ENCODE peak calls at places on chromosomes 7 and 10, in six cellular contexts. G, S, Q, U, Y and J are unnamed samples.

GRCh38 chr10:72218329-72218728 is 2.3 kb upstream of the ASCC1 start:
- DNase-seq in G (no peak), S (no peak), Q (no peak), U (no peak), Y (no peak), J (no peak)

GRCh38 chr7:69723663-69724062 is 125.4 kb downstream of the AUTS2 start:
- DNase-seq in G (no peak), S (no peak), Q (no peak), U (no peak), Y (no peak), J (no peak)

GRCh38 chr7:13990319-13990983 is 985 bp upstream of the ETV1 start:
- DNase-seq in G (peak), S (peak), Q (no peak), U (peak), Y (no peak), J (no peak)

GRCh38 chr10:118867768-118868167 is 113.0 kb upstream of the CACUL1 start:
- DNase-seq in G (no peak), S (no peak), Q (no peak), U (no peak), Y (no peak), J (no peak)

GRCh38 chr10:132939957-132940790 is 2.2 kb downstream of the CFAP46 start:
- DNase-seq in G (no peak), S (peak), Q (peak), U (peak), Y (peak), J (no peak)

GRCh38 chr7:149822353-149822943 is 15.7 kb upstream of the ZNF862 start:
- DNase-seq in G (no peak), S (no peak), Q (no peak), U (no peak), Y (no peak), J (no peak)

GRCh38 chr7:129951076-129952011 is 1.4 kb downstream of the UBE2H start:
- DNase-seq in G (peak), S (no peak), Q (no peak), U (peak), Y (peak), J (no peak)

GRCh38 chr7:110941385-110941784 is 149.5 kb upstream of the LRRN3 start:
- DNase-seq in G (no peak), S (no peak), Q (no peak), U (no peak), Y (no peak), J (no peak)

GRCh38 chr10:98425511-98426352 is 10.8 kb upstream of the PYROXD2 start:
- DNase-seq in G (peak), S (peak), Q (peak), U (peak), Y (no peak), J (no peak)

GRCh38 chr7:67392596-67393438 is 396.2 kb downstream of the TYW1 start:
- DNase-seq in G (no peak), S (no peak), Q (no peak), U (no peak), Y (no peak), J (no peak)

GRCh38 chr10:103884681-103885139 is 29.3 kb upstream of the SH3PXD2A start:
- DNase-seq in G (peak), S (peak), Q (peak), U (peak), Y (peak), J (no peak)

GRCh38 chr7:154167807-154168206 is 115.6 kb downstream of the DPP6 start:
- DNase-seq in G (no peak), S (no peak), Q (no peak), U (no peak), Y (no peak), J (no peak)

GRCh38 chr7:859368-860030 is 16.9 kb upstream of the GET4 start:
- DNase-seq in G (no peak), S (no peak), Q (no peak), U (no peak), Y (no peak), J (no peak)

GRCh38 chr10:1393481-1393880 is 337.3 kb downstream of the WDR37 start:
- DNase-seq in G (no peak), S (no peak), Q (no peak), U (peak), Y (no peak), J (no peak)

GRCh38 chr10:124600051-124600880 is 138.6 kb downstream of the LHPP start:
- DNase-seq in G (no peak), S (no peak), Q (no peak), U (no peak), Y (no peak), J (no peak)

GRCh38 chr7:28618383-28618782 is 206.1 kb downstream of the CREB5 start:
- DNase-seq in G (no peak), S (no peak), Q (no peak), U (no peak), Y (no peak), J (no peak)

GRCh38 chr7:148566736-148567135 is 23.8 kb upstream of the C7orf33 start:
- DNase-seq in G (no peak), S (no peak), Q (no peak), U (no peak), Y (no peak), J (no peak)

GRCh38 chr10:117536862-117537435 is 5.6 kb upstream of the EMX2 start:
- DNase-seq in G (no peak), S (no peak), Q (peak), U (peak), Y (no peak), J (no peak)

GRCh38 chr7:47483604-47484273 is 98.2 kb downstream of the TNS3 start:
- DNase-seq in G (no peak), S (no peak), Q (no peak), U (no peak), Y (no peak), J (no peak)

GRCh38 chr10:27482984-27483956 is 20.8 kb upstream of the RAB18 start:
- DNase-seq in G (peak), S (no peak), Q (peak), U (no peak), Y (no peak), J (no peak)

GRCh38 chr7:46759711-46760480 is 822.0 kb downstream of the TNS3 start:
- DNase-seq in G (peak), S (no peak), Q (no peak), U (no peak), Y (no peak), J (no peak)

GRCh38 chr10:248307-248706 is 113.1 kb downstream of the ZMYND11 start:
- DNase-seq in G (no peak), S (no peak), Q (no peak), U (no peak), Y (no peak), J (no peak)

GRCh38 chr7:34042406-34042805 is 137.1 kb downstream of the BMPER start:
- DNase-seq in G (no peak), S (no peak), Q (no peak), U (no peak), Y (no peak), J (no peak)

GRCh38 chr10:31687545-31688482 is 240.8 kb downstream of the ARHGAP12 start:
- DNase-seq in G (no peak), S (no peak), Q (no peak), U (no peak), Y (no peak), J (no peak)

GRCh38 chr7:155298288-155298833 is 683 bp downstream of the INSIG1 start:
- DNase-seq in G (no peak), S (no peak), Q (peak), U (no peak), Y (no peak), J (no peak)

GRCh38 chr7:14748461-14748860 is 154.1 kb downstream of the DGKB start:
- DNase-seq in G (peak), S (no peak), Q (peak), U (no peak), Y (no peak), J (peak)

GRCh38 chr7:112162161-112163020 is 43.8 kb downstream of the DOCK4 start:
- DNase-seq in G (peak), S (no peak), Q (peak), U (peak), Y (peak), J (no peak)

GRCh38 chr10:6537704-6538103 is 42.4 kb downstream of the PRKCQ start:
- DNase-seq in G (no peak), S (no peak), Q (no peak), U (no peak), Y (no peak), J (no peak)

GRCh38 chr10:100968037-100968736 is 1.1 kb upstream of the SEMA4G start:
- DNase-seq in G (no peak), S (no peak), Q (no peak), U (no peak), Y (no peak), J (no peak)

GRCh38 chr7:6578114-6579084 is 1.1 kb downstream of the ZDHHC4 start:
- DNase-seq in G (no peak), S (peak), Q (no peak), U (no peak), Y (no peak), J (no peak)

GRCh38 chr7:29879609-29880008 is 73.3 kb downstream of the WIPF3 start:
- DNase-seq in G (peak), S (no peak), Q (peak), U (no peak), Y (no peak), J (no peak)

GRCh38 chr7:30738026-30738915 is 13.7 kb upstream of the INMT start:
- DNase-seq in G (no peak), S (no peak), Q (no peak), U (no peak), Y (no peak), J (no peak)

GRCh38 chr10:81920213-81920829 is 45.3 kb downstream of the NRG3 start:
- DNase-seq in G (peak), S (no peak), Q (no peak), U (no peak), Y (no peak), J (no peak)

GRCh38 chr10:99676435-99676834 is 17.1 kb downstream of the ENTPD7 start:
- DNase-seq in G (no peak), S (no peak), Q (peak), U (no peak), Y (no peak), J (peak)

GRCh38 chr7:157558875-157559595 is 222.2 kb downstream of the DNAJB6 start:
- DNase-seq in G (no peak), S (no peak), Q (no peak), U (no peak), Y (no peak), J (no peak)